ENCODE peak calls at places on chromosomes 1 and 21, in five cellular contexts. One of them, this sample, is unnamed.

GRCh38 chr1:181141431-181141910 is 53.0 kb downstream of the IER5 start:
- DNase-seq in activated CD4-positive, alpha-beta T cell treated with anti-CD3 and anti-CD28 coated beads, Interleukin-2, amount 50 U/mL, for 24 hours: peak; percentile 44
- DNase-seq in activated T-helper 1 cell treated with Interleukin-2 at 50 U/mL for 16 hours: no peak
- DNase-seq in NCI-H2171 treated with DMSO at 0.1 percent for 48 hours: no peak
- DNase-seq in fibroblast of mammary gland: peak; percentile 97
- DNase-seq in this sample: no peak

GRCh38 chr21:21401444-21401843 is 403.2 kb downstream of the NCAM2 start:
- DNase-seq in activated CD4-positive, alpha-beta T cell treated with anti-CD3 and anti-CD28 coated beads, Interleukin-2, amount 50 U/mL, for 24 hours: no peak
- DNase-seq in activated T-helper 1 cell treated with Interleukin-2 at 50 U/mL for 16 hours: no peak
- DNase-seq in fibroblast of mammary gland: no peak
- DNase-seq in NCI-H2171 treated with DMSO at 0.1 percent for 48 hours: no peak
- DNase-seq in this sample: no peak

GRCh38 chr1:159719990-159720389 is 5.6 kb upstream of the CRP start:
- DNase-seq in activated CD4-positive, alpha-beta T cell treated with anti-CD3 and anti-CD28 coated beads, Interleukin-2, amount 50 U/mL, for 24 hours: no peak
- DNase-seq in activated T-helper 1 cell treated with Interleukin-2 at 50 U/mL for 16 hours: no peak
- DNase-seq in NCI-H2171 treated with DMSO at 0.1 percent for 48 hours: no peak
- DNase-seq in fibroblast of mammary gland: no peak
- DNase-seq in this sample: no peak

GRCh38 chr1:161835963-161836362 is 69.8 kb downstream of the ATF6 start:
- DNase-seq in fibroblast of mammary gland: peak; percentile 93
- DNase-seq in activated T-helper 1 cell treated with Interleukin-2 at 50 U/mL for 16 hours: no peak
- DNase-seq in activated CD4-positive, alpha-beta T cell treated with anti-CD3 and anti-CD28 coated beads, Interleukin-2, amount 50 U/mL, for 24 hours: no peak
- DNase-seq in NCI-H2171 treated with DMSO at 0.1 percent for 48 hours: no peak
- DNase-seq in this sample: no peak

GRCh38 chr1:2227341-2228156 is 570 bp upstream of the SKI start:
- DNase-seq in NCI-H2171 treated with DMSO at 0.1 percent for 48 hours: peak; percentile 93
- DNase-seq in fibroblast of mammary gland: peak; percentile 94
- DNase-seq in activated CD4-positive, alpha-beta T cell treated with anti-CD3 and anti-CD28 coated beads, Interleukin-2, amount 50 U/mL, for 24 hours: peak; percentile 91
- DNase-seq in activated T-helper 1 cell treated with Interleukin-2 at 50 U/mL for 16 hours: peak; percentile 96
- DNase-seq in this sample: peak; percentile 94

GRCh38 chr1:87673748-87674147 is 345.1 kb downstream of the LMO4 start:
- DNase-seq in NCI-H2171 treated with DMSO at 0.1 percent for 48 hours: no peak
- DNase-seq in activated T-helper 1 cell treated with Interleukin-2 at 50 U/mL for 16 hours: no peak
- DNase-seq in fibroblast of mammary gland: peak; percentile 24
- DNase-seq in activated CD4-positive, alpha-beta T cell treated with anti-CD3 and anti-CD28 coated beads, Interleukin-2, amount 50 U/mL, for 24 hours: no peak
- DNase-seq in this sample: no peak

GRCh38 chr1:186175588-186175987 is 199.5 kb downstream of the TPR start:
- DNase-seq in fibroblast of mammary gland: peak; percentile 48
- DNase-seq in activated T-helper 1 cell treated with Interleukin-2 at 50 U/mL for 16 hours: no peak
- DNase-seq in activated CD4-positive, alpha-beta T cell treated with anti-CD3 and anti-CD28 coated beads, Interleukin-2, amount 50 U/mL, for 24 hours: no peak
- DNase-seq in NCI-H2171 treated with DMSO at 0.1 percent for 48 hours: no peak
- DNase-seq in this sample: no peak

GRCh38 chr1:229344937-229345684 is 2.3 kb upstream of the CCSAP start:
- DNase-seq in activated T-helper 1 cell treated with Interleukin-2 at 50 U/mL for 16 hours: no peak
- DNase-seq in NCI-H2171 treated with DMSO at 0.1 percent for 48 hours: no peak
- DNase-seq in activated CD4-positive, alpha-beta T cell treated with anti-CD3 and anti-CD28 coated beads, Interleukin-2, amount 50 U/mL, for 24 hours: no peak
- DNase-seq in fibroblast of mammary gland: no peak
- DNase-seq in this sample: no peak

GRCh38 chr1:218683224-218683623 is 338.1 kb downstream of the TGFB2 start:
- DNase-seq in fibroblast of mammary gland: no peak
- DNase-seq in activated CD4-positive, alpha-beta T cell treated with anti-CD3 and anti-CD28 coated beads, Interleukin-2, amount 50 U/mL, for 24 hours: no peak
- DNase-seq in activated T-helper 1 cell treated with Interleukin-2 at 50 U/mL for 16 hours: no peak
- DNase-seq in NCI-H2171 treated with DMSO at 0.1 percent for 48 hours: no peak
- DNase-seq in this sample: no peak

GRCh38 chr1:59565611-59566410 is 248.9 kb upstream of the HOOK1 start:
- DNase-seq in NCI-H2171 treated with DMSO at 0.1 percent for 48 hours: no peak
- DNase-seq in activated T-helper 1 cell treated with Interleukin-2 at 50 U/mL for 16 hours: no peak
- DNase-seq in fibroblast of mammary gland: peak; percentile 97
- DNase-seq in activated CD4-positive, alpha-beta T cell treated with anti-CD3 and anti-CD28 coated beads, Interleukin-2, amount 50 U/mL, for 24 hours: no peak
- DNase-seq in this sample: no peak

GRCh38 chr1:39204441-39205081 is at the start of gene MACF1:
- DNase-seq in activated T-helper 1 cell treated with Interleukin-2 at 50 U/mL for 16 hours: no peak
- DNase-seq in activated CD4-positive, alpha-beta T cell treated with anti-CD3 and anti-CD28 coated beads, Interleukin-2, amount 50 U/mL, for 24 hours: no peak
- DNase-seq in NCI-H2171 treated with DMSO at 0.1 percent for 48 hours: no peak
- DNase-seq in fibroblast of mammary gland: peak; percentile 97
- DNase-seq in this sample: no peak

GRCh38 chr1:239909894-239910293 is 181.8 kb upstream of the FMN2 start:
- DNase-seq in NCI-H2171 treated with DMSO at 0.1 percent for 48 hours: no peak
- DNase-seq in activated T-helper 1 cell treated with Interleukin-2 at 50 U/mL for 16 hours: no peak
- DNase-seq in activated CD4-positive, alpha-beta T cell treated with anti-CD3 and anti-CD28 coated beads, Interleukin-2, amount 50 U/mL, for 24 hours: no peak
- DNase-seq in fibroblast of mammary gland: peak; percentile 91
- DNase-seq in this sample: no peak

GRCh38 chr1:53860967-53861411 is 22.9 kb upstream of the NDC1 start:
- DNase-seq in activated CD4-positive, alpha-beta T cell treated with anti-CD3 and anti-CD28 coated beads, Interleukin-2, amount 50 U/mL, for 24 hours: no peak
- DNase-seq in NCI-H2171 treated with DMSO at 0.1 percent for 48 hours: peak; percentile 70
- DNase-seq in fibroblast of mammary gland: peak; percentile 63
- DNase-seq in activated T-helper 1 cell treated with Interleukin-2 at 50 U/mL for 16 hours: peak; percentile 14
- DNase-seq in this sample: no peak

GRCh38 chr21:35139382-35139715 is 90.2 kb upstream of the RUNX1 start:
- DNase-seq in activated T-helper 1 cell treated with Interleukin-2 at 50 U/mL for 16 hours: no peak
- DNase-seq in NCI-H2171 treated with DMSO at 0.1 percent for 48 hours: no peak
- DNase-seq in activated CD4-positive, alpha-beta T cell treated with anti-CD3 and anti-CD28 coated beads, Interleukin-2, amount 50 U/mL, for 24 hours: no peak
- DNase-seq in fibroblast of mammary gland: no peak
- DNase-seq in this sample: no peak

GRCh38 chr1:206050655-206051235 is 2.2 kb upstream of the RHEX start:
- DNase-seq in activated T-helper 1 cell treated with Interleukin-2 at 50 U/mL for 16 hours: no peak
- DNase-seq in activated CD4-positive, alpha-beta T cell treated with anti-CD3 and anti-CD28 coated beads, Interleukin-2, amount 50 U/mL, for 24 hours: peak; percentile 13
- DNase-seq in fibroblast of mammary gland: no peak
- DNase-seq in NCI-H2171 treated with DMSO at 0.1 percent for 48 hours: no peak
- DNase-seq in this sample: no peak

GRCh38 chr1:69263982-69264381 is 303.7 kb upstream of the LRRC7 start:
- DNase-seq in fibroblast of mammary gland: peak; percentile 59
- DNase-seq in NCI-H2171 treated with DMSO at 0.1 percent for 48 hours: peak; percentile 27
- DNase-seq in activated CD4-positive, alpha-beta T cell treated with anti-CD3 and anti-CD28 coated beads, Interleukin-2, amount 50 U/mL, for 24 hours: no peak
- DNase-seq in activated T-helper 1 cell treated with Interleukin-2 at 50 U/mL for 16 hours: no peak
- DNase-seq in this sample: no peak

GRCh38 chr1:64042331-64043100 is 160.9 kb upstream of the UBE2U start:
- DNase-seq in activated CD4-positive, alpha-beta T cell treated with anti-CD3 and anti-CD28 coated beads, Interleukin-2, amount 50 U/mL, for 24 hours: no peak
- DNase-seq in activated T-helper 1 cell treated with Interleukin-2 at 50 U/mL for 16 hours: no peak
- DNase-seq in fibroblast of mammary gland: peak; percentile 100
- DNase-seq in NCI-H2171 treated with DMSO at 0.1 percent for 48 hours: no peak
- DNase-seq in this sample: no peak

GRCh38 chr1:27163093-27163492 is 8.2 kb upstream of the SLC9A1 start:
- DNase-seq in activated CD4-positive, alpha-beta T cell treated with anti-CD3 and anti-CD28 coated beads, Interleukin-2, amount 50 U/mL, for 24 hours: no peak
- DNase-seq in fibroblast of mammary gland: no peak
- DNase-seq in NCI-H2171 treated with DMSO at 0.1 percent for 48 hours: no peak
- DNase-seq in activated T-helper 1 cell treated with Interleukin-2 at 50 U/mL for 16 hours: no peak
- DNase-seq in this sample: no peak

GRCh38 chr1:193457676-193458075 is 271.3 kb upstream of the B3GALT2 start:
- DNase-seq in fibroblast of mammary gland: no peak
- DNase-seq in activated CD4-positive, alpha-beta T cell treated with anti-CD3 and anti-CD28 coated beads, Interleukin-2, amount 50 U/mL, for 24 hours: no peak
- DNase-seq in activated T-helper 1 cell treated with Interleukin-2 at 50 U/mL for 16 hours: no peak
- DNase-seq in NCI-H2171 treated with DMSO at 0.1 percent for 48 hours: no peak
- DNase-seq in this sample: no peak

GRCh38 chr1:166875302-166875733 is 746 bp downstream of the TADA1 start:
- DNase-seq in fibroblast of mammary gland: no peak
- DNase-seq in activated CD4-positive, alpha-beta T cell treated with anti-CD3 and anti-CD28 coated beads, Interleukin-2, amount 50 U/mL, for 24 hours: no peak
- DNase-seq in activated T-helper 1 cell treated with Interleukin-2 at 50 U/mL for 16 hours: no peak
- DNase-seq in NCI-H2171 treated with DMSO at 0.1 percent for 48 hours: no peak
- DNase-seq in this sample: no peak

GRCh38 chr1:101592861-101593260 is 356.0 kb downstream of the S1PR1 start:
- DNase-seq in activated CD4-positive, alpha-beta T cell treated with anti-CD3 and anti-CD28 coated beads, Interleukin-2, amount 50 U/mL, for 24 hours: no peak
- DNase-seq in activated T-helper 1 cell treated with Interleukin-2 at 50 U/mL for 16 hours: no peak
- DNase-seq in NCI-H2171 treated with DMSO at 0.1 percent for 48 hours: no peak
- DNase-seq in fibroblast of mammary gland: no peak
- DNase-seq in this sample: no peak

GRCh38 chr1:45306319-45306718 is 20.4 kb upstream of the HPDL start:
- DNase-seq in NCI-H2171 treated with DMSO at 0.1 percent for 48 hours: no peak
- DNase-seq in activated CD4-positive, alpha-beta T cell treated with anti-CD3 and anti-CD28 coated beads, Interleukin-2, amount 50 U/mL, for 24 hours: no peak
- DNase-seq in fibroblast of mammary gland: peak; percentile 49
- DNase-seq in activated T-helper 1 cell treated with Interleukin-2 at 50 U/mL for 16 hours: no peak
- DNase-seq in this sample: no peak

GRCh38 chr1:214352838-214353237 is 71.9 kb downstream of the SMYD2 start:
- DNase-seq in activated T-helper 1 cell treated with Interleukin-2 at 50 U/mL for 16 hours: no peak
- DNase-seq in activated CD4-positive, alpha-beta T cell treated with anti-CD3 and anti-CD28 coated beads, Interleukin-2, amount 50 U/mL, for 24 hours: no peak
- DNase-seq in fibroblast of mammary gland: peak; percentile 28
- DNase-seq in NCI-H2171 treated with DMSO at 0.1 percent for 48 hours: no peak
- DNase-seq in this sample: no peak

GRCh38 chr1:17984510-17985085 is 123.0 kb upstream of the IGSF21 start:
- DNase-seq in activated T-helper 1 cell treated with Interleukin-2 at 50 U/mL for 16 hours: no peak
- DNase-seq in fibroblast of mammary gland: peak; percentile 33
- DNase-seq in NCI-H2171 treated with DMSO at 0.1 percent for 48 hours: peak; percentile 20
- DNase-seq in activated CD4-positive, alpha-beta T cell treated with anti-CD3 and anti-CD28 coated beads, Interleukin-2, amount 50 U/mL, for 24 hours: no peak
- DNase-seq in this sample: no peak

GRCh38 chr1:39269791-39270342 is 65.4 kb downstream of the MACF1 start:
- DNase-seq in fibroblast of mammary gland: peak; percentile 87
- DNase-seq in activated CD4-positive, alpha-beta T cell treated with anti-CD3 and anti-CD28 coated beads, Interleukin-2, amount 50 U/mL, for 24 hours: no peak
- DNase-seq in NCI-H2171 treated with DMSO at 0.1 percent for 48 hours: peak; percentile 57
- DNase-seq in activated T-helper 1 cell treated with Interleukin-2 at 50 U/mL for 16 hours: no peak
- DNase-seq in this sample: no peak

GRCh38 chr1:1069061-1069710 is 4.9 kb downstream of the RNF223 start:
- DNase-seq in activated T-helper 1 cell treated with Interleukin-2 at 50 U/mL for 16 hours: peak; percentile 87
- DNase-seq in NCI-H2171 treated with DMSO at 0.1 percent for 48 hours: peak; percentile 87
- DNase-seq in fibroblast of mammary gland: peak; percentile 10
- DNase-seq in activated CD4-positive, alpha-beta T cell treated with anti-CD3 and anti-CD28 coated beads, Interleukin-2, amount 50 U/mL, for 24 hours: peak; percentile 86
- DNase-seq in this sample: peak; percentile 28

GRCh38 chr1:219927956-219928790 is at the start of gene SLC30A10:
- DNase-seq in activated T-helper 1 cell treated with Interleukin-2 at 50 U/mL for 16 hours: no peak
- DNase-seq in fibroblast of mammary gland: peak; percentile 1
- DNase-seq in NCI-H2171 treated with DMSO at 0.1 percent for 48 hours: peak; percentile 39
- DNase-seq in activated CD4-positive, alpha-beta T cell treated with anti-CD3 and anti-CD28 coated beads, Interleukin-2, amount 50 U/mL, for 24 hours: no peak
- DNase-seq in this sample: no peak

This sample was measured in anterior cingulate cortex.